ENCODE peak calls at places on chromosomes 11 and 22, in ten cellular contexts. W is stimulated activated CD4-positive, alpha-beta T cell treated with anti-CD3 and anti-CD28 coated beads, Interleukin-2, amount 100 ng/mL, for 48 hours; E is immature natural killer cell; P is foreskin fibroblast; O is CD8-positive, alpha-beta memory T cell; T is kidney glomerular epithelial cell; J is coronary artery; K is nucleus accumbens; N is H9; L is globus pallidus. S is an unnamed sample.
A peak's percentile ranks its signal among the peaks of the same experiment; 100 is the strongest.

GRCh38 chr11:15146271-15147003 is 31.7 kb downstream of the INSC start:
- DNase-seq in W (no peak), E (no peak), P (peak; percentile 56), O (no peak), T (no peak), J (no peak), K (no peak), N (no peak), L (no peak), S (peak; percentile 55)

GRCh38 chr11:80443177-80443576 is 1002.3 kb upstream of the TENM4 start:
- DNase-seq in W (no peak), E (no peak), P (no peak), O (no peak), T (no peak), J (no peak), K (no peak), N (no peak), L (no peak), S (no peak)

GRCh38 chr11:83819936-83820549 is 533.9 kb upstream of the CCDC90B start:
- DNase-seq in W (no peak), E (no peak), P (peak; percentile 27), O (no peak), T (peak; percentile 36), J (no peak), K (no peak), N (no peak), L (peak; percentile 82), S (peak; percentile 70)

GRCh38 chr11:66366844-66367477 is 4.6 kb downstream of the SLC29A2 start:
- DNase-seq in W (no peak), E (no peak), P (no peak), O (no peak), T (no peak), J (no peak), K (no peak), N (no peak), L (no peak), S (no peak)

GRCh38 chr11:57917632-57918031 is 106.0 kb upstream of the OR9Q1 start:
- DNase-seq in W (no peak), E (no peak), P (no peak), O (no peak), T (no peak), J (no peak), K (no peak), N (no peak), L (no peak), S (no peak)

GRCh38 chr11:122681731-122682130 is 26.2 kb downstream of the UBASH3B start:
- DNase-seq in W (no peak), E (no peak), P (no peak), O (no peak), T (no peak), J (no peak), K (no peak), N (no peak), L (no peak), S (no peak)

GRCh38 chr11:1835671-1836010 is 851 bp downstream of the SYT8 start:
- DNase-seq in W (no peak), E (no peak), P (no peak), O (no peak), T (no peak), J (no peak), K (no peak), N (no peak), L (no peak), S (no peak)

GRCh38 chr22:45318558-45319318 is 9.0 kb downstream of the FAM118A start:
- DNase-seq in W (no peak), E (peak; percentile 83), P (no peak), O (peak; percentile 63), T (no peak), J (no peak), K (no peak), N (no peak), L (no peak), S (no peak)

GRCh38 chr22:43275545-43275981 is 67.6 kb downstream of the SCUBE1 start:
- DNase-seq in W (no peak), E (no peak), P (no peak), O (no peak), T (peak; percentile 1), J (no peak), K (no peak), N (peak; percentile 69), L (no peak), S (no peak)

GRCh38 chr11:1399386-1400167 is 9.8 kb downstream of the BRSK2 start:
- DNase-seq in W (no peak), E (no peak), P (no peak), O (no peak), T (no peak), J (no peak), K (no peak), N (no peak), L (no peak), S (no peak)

GRCh38 chr11:128409476-128409875 is 177.9 kb downstream of the ETS1 start:
- DNase-seq in W (no peak), E (no peak), P (peak; percentile 76), O (no peak), T (no peak), J (no peak), K (no peak), N (no peak), L (no peak), S (no peak)

GRCh38 chr11:94473177-94473799 is 20.4 kb downstream of the MRE11 start:
- DNase-seq in W (no peak), E (peak; percentile 73), P (no peak), O (no peak), T (no peak), J (no peak), K (no peak), N (no peak), L (no peak), S (peak; percentile 43)

GRCh38 chr22:45127866-45128265 is 35.9 kb upstream of the NUP50 start:
- DNase-seq in W (no peak), E (no peak), P (peak; percentile 74), O (no peak), T (no peak), J (no peak), K (no peak), N (no peak), L (no peak), S (peak; percentile 42)

GRCh38 chr11:28049338-28050216 is 58.4 kb downstream of the KIF18A start:
- DNase-seq in W (no peak), E (no peak), P (peak; percentile 24), O (no peak), T (peak; percentile 3), J (no peak), K (no peak), N (no peak), L (no peak), S (peak; percentile 22)

GRCh38 chr11:66311965-66312548 is 4.8 kb downstream of the CD248 start:
- DNase-seq in W (peak; percentile 97), E (peak; percentile 96), P (peak; percentile 84), O (peak; percentile 96), T (peak; percentile 92), J (peak; percentile 94), K (peak; percentile 81), N (peak; percentile 92), L (peak; percentile 88), S (peak; percentile 87)

GRCh38 chr11:133762538-133762937 is 82.8 kb downstream of the SPATA19 start:
- DNase-seq in W (no peak), E (no peak), P (no peak), O (no peak), T (no peak), J (no peak), K (no peak), N (no peak), L (no peak), S (no peak)